ENCODE peak calls at places on chromosomes 16 and 17, in eight cellular contexts. X, O, P, H, C, F, N and W are unnamed samples.
A peak's percentile ranks its signal among the peaks of the same experiment; 100 is the strongest.

GRCh38 chr17:8893621-8894020 is 26.1 kb upstream of the PIK3R6 start:
- DNase-seq in X (no peak), O (no peak), P (no peak), H (no peak), C (no peak), F (no peak), N (no peak), W (no peak)

GRCh38 chr16:69031877-69032301 is 73.6 kb upstream of the HAS3 start:
- DNase-seq in X (no peak), O (no peak), P (no peak), H (no peak), C (no peak), F (no peak), N (no peak), W (no peak)

GRCh38 chr17:78000351-78000750 is 41.8 kb downstream of the TNRC6C start:
- DNase-seq in X (no peak), O (no peak), P (peak; percentile 24), H (peak; percentile 70), C (no peak), F (no peak), N (no peak), W (no peak)

GRCh38 chr16:4111748-4112696 is 4.2 kb downstream of the ADCY9 start:
- DNase-seq in X (no peak), O (no peak), P (peak; percentile 80), H (peak; percentile 32), C (no peak), F (no peak), N (no peak), W (no peak)

GRCh38 chr16:56195151-56195550 is 3.9 kb downstream of the GNAO1 start:
- DNase-seq in X (no peak), O (no peak), P (no peak), H (peak; percentile 85), C (no peak), F (no peak), N (no peak), W (no peak)

GRCh38 chr17:55056530-55056929 is 88.0 kb downstream of the STXBP4 start:
- DNase-seq in X (no peak), O (no peak), P (no peak), H (peak; percentile 4), C (no peak), F (no peak), N (no peak), W (no peak)

GRCh38 chr16:56844056-56844455 is 21.0 kb upstream of the SLC12A3 start:
- DNase-seq in X (no peak), O (no peak), P (no peak), H (no peak), C (no peak), F (no peak), N (no peak), W (no peak)

GRCh38 chr16:30185683-30186421 is 2.5 kb downstream of the CORO1A start:
- DNase-seq in X (peak; percentile 89), O (no peak), P (no peak), H (no peak), C (peak; percentile 90), F (peak; percentile 67), N (peak; percentile 84), W (peak; percentile 93)

GRCh38 chr17:65243838-65244237 is 106.7 kb downstream of the RGS9 start:
- DNase-seq in X (no peak), O (no peak), P (peak; percentile 83), H (peak; percentile 81), C (no peak), F (no peak), N (no peak), W (no peak)

GRCh38 chr16:15650698-15651161 is 685 bp downstream of the NDE1 start:
- DNase-seq in X (peak; percentile 74), O (peak; percentile 55), P (peak; percentile 65), H (peak; percentile 22), C (peak; percentile 64), F (no peak), N (peak; percentile 57), W (peak; percentile 43)

GRCh38 chr17:80799553-80800403 is 191.9 kb upstream of the CHMP6 start:
- DNase-seq in X (no peak), O (no peak), P (no peak), H (no peak), C (no peak), F (no peak), N (no peak), W (no peak)

GRCh38 chr17:69711504-69711903 is 297.0 kb downstream of the MAP2K6 start:
- DNase-seq in X (no peak), O (no peak), P (no peak), H (peak; percentile 4), C (no peak), F (no peak), N (no peak), W (no peak)

GRCh38 chr16:1723450-1724147 is 17.6 kb downstream of the MAPK8IP3 start:
- DNase-seq in X (peak; percentile 69), O (peak; percentile 54), P (peak; percentile 61), H (peak; percentile 46), C (peak; percentile 67), F (no peak), N (peak; percentile 73), W (no peak)

GRCh38 chr17:4074831-4075495 is 67.9 kb downstream of the ZZEF1 start:
- DNase-seq in X (peak; percentile 61), O (peak; percentile 10), P (peak; percentile 47), H (peak; percentile 26), C (peak; percentile 40), F (no peak), N (peak; percentile 41), W (peak; percentile 32)

GRCh38 chr17:9146064-9146463 is 124.8 kb downstream of the NTN1 start:
- DNase-seq in X (no peak), O (no peak), P (no peak), H (no peak), C (no peak), F (no peak), N (no peak), W (no peak)

GRCh38 chr16:2842340-2843000 is 12.4 kb downstream of the ZG16B start:
- DNase-seq in X (peak; percentile 73), O (peak; percentile 65), P (peak; percentile 32), H (peak; percentile 80), C (peak; percentile 51), F (peak; percentile 29), N (no peak), W (peak; percentile 66)

GRCh38 chr17:27430882-27431491 is 25.3 kb upstream of the KSR1 start:
- DNase-seq in X (no peak), O (peak; percentile 51), P (peak; percentile 59), H (peak; percentile 52), C (no peak), F (no peak), N (no peak), W (no peak)

GRCh38 chr16:88685156-88686061 is 898 bp downstream of the SNAI3 start:
- DNase-seq in X (no peak), O (no peak), P (peak; percentile 86), H (peak; percentile 12), C (peak; percentile 71), F (peak; percentile 43), N (peak; percentile 87), W (peak; percentile 74)

GRCh38 chr17:7747586-7747985 is 30.0 kb downstream of the DNAH2 start:
- DNase-seq in X (no peak), O (no peak), P (peak; percentile 63), H (peak; percentile 35), C (no peak), F (no peak), N (no peak), W (no peak)

GRCh38 chr17:79982986-79983385 is 52.7 kb downstream of the TBC1D16 start:
- DNase-seq in X (no peak), O (no peak), P (no peak), H (no peak), C (no peak), F (no peak), N (no peak), W (no peak)

GRCh38 chr17:62705781-62706597 is 78.5 kb downstream of the MRC2 start:
- DNase-seq in X (no peak), O (peak; percentile 57), P (no peak), H (peak; percentile 46), C (no peak), F (no peak), N (no peak), W (no peak)